ENCODE peak calls at places on chromosome 4, in ten cellular contexts. O, I, C, S, Z, D, Y, H, E and R are unnamed samples.

GRCh38 chr4:69735119-69735518 is 25.3 kb downstream of the SULT1B1 start:
- DNase-seq in Z (no peak), E (no peak), H (no peak), D (no peak), I (no peak), C (no peak), Y (no peak), O (no peak), S (no peak), R (no peak)

GRCh38 chr4:79528241-79528706 is 120.2 kb upstream of the GK2 start:
- DNase-seq in Y (peak; percentile 32), E (no peak), O (no peak), S (peak; percentile 71), I (no peak), D (no peak), Z (no peak), C (no peak), H (no peak), R (no peak)

GRCh38 chr4:138450546-138450945 is 208.4 kb upstream of the SLC7A11 start:
- DNase-seq in E (no peak), D (no peak), H (no peak), Z (no peak), S (no peak), C (no peak), O (no peak), I (no peak), Y (no peak), R (no peak)

GRCh38 chr4:74838746-74839370 is 44.5 kb upstream of the BTC start:
- DNase-seq in O (no peak), S (peak; percentile 16), D (no peak), I (no peak), Z (peak; percentile 11), Y (no peak), H (no peak), C (peak; percentile 32), E (no peak), R (peak; percentile 9)

GRCh38 chr4:163111588-163111987 is 55.1 kb downstream of the NAF1 start:
- DNase-seq in H (no peak), C (peak; percentile 11), E (peak; percentile 7), S (no peak), Z (no peak), D (no peak), O (no peak), I (no peak), Y (no peak), R (peak; percentile 10)

GRCh38 chr4:29549308-29549707 is 1170.9 kb upstream of the PCDH7 start:
- DNase-seq in E (no peak), S (no peak), H (no peak), Z (peak; percentile 80), Y (no peak), O (no peak), I (no peak), C (no peak), D (no peak), R (no peak)

GRCh38 chr4:22573198-22573597 is 57.3 kb upstream of the ADGRA3 start:
- DNase-seq in H (no peak), I (no peak), Z (no peak), S (no peak), Y (no peak), O (peak; percentile 72), E (no peak), D (peak; percentile 52), C (no peak), R (no peak)

GRCh38 chr4:7582313-7583096 is 147.8 kb upstream of the PSAPL1 start:
- DNase-seq in S (no peak), Z (no peak), I (no peak), C (no peak), H (no peak), E (no peak), D (no peak), O (no peak), Y (no peak), R (no peak)

GRCh38 chr4:25190407-25190806 is 30.2 kb upstream of the SEPSECS start:
- DNase-seq in Y (no peak), C (no peak), D (no peak), I (no peak), Z (no peak), H (no peak), S (no peak), O (no peak), E (no peak), R (no peak)

GRCh38 chr4:37434469-37434868 is 189.9 kb downstream of the NWD2 start:
- DNase-seq in I (no peak), H (no peak), Y (no peak), C (no peak), E (no peak), O (no peak), Z (peak; percentile 3), D (no peak), S (peak; percentile 23), R (no peak)

GRCh38 chr4:10694151-10694825 is 9.7 kb upstream of the CLNK start:
- DNase-seq in Y (no peak), S (peak; percentile 39), C (peak; percentile 17), Z (no peak), E (no peak), I (no peak), O (no peak), D (no peak), H (no peak), R (no peak)

GRCh38 chr4:38803833-38804653 is 548 bp downstream of the TLR1 start:
- DNase-seq in Y (no peak), I (peak; percentile 49), O (no peak), H (no peak), E (no peak), C (peak; percentile 23), S (no peak), D (no peak), Z (no peak), R (no peak)

GRCh38 chr4:187312299-187312698 is 588.6 kb upstream of the FAT1 start:
- DNase-seq in H (no peak), I (no peak), O (no peak), C (no peak), E (no peak), D (no peak), Y (no peak), S (no peak), Z (no peak), R (no peak)

GRCh38 chr4:75841641-75842520 is 60.4 kb downstream of the PPEF2 start:
- DNase-seq in Y (no peak), I (no peak), D (no peak), O (no peak), S (no peak), Z (no peak), C (no peak), H (no peak), E (no peak), R (no peak)

GRCh38 chr4:1405636-1406415 is 416 bp downstream of the NKX1-1 start:
- DNase-seq in D (peak; percentile 24), S (no peak), I (no peak), Y (no peak), E (peak; percentile 22), Z (no peak), H (no peak), O (peak; percentile 30), C (no peak), R (no peak)